ENCODE peak calls at places on chromosomes 3 and 15, in four cellular contexts. J, D, F and H are unnamed samples.

GRCh38 chr3:2880357-2880756 is 229.8 kb downstream of the IL5RA start:
- DNase-seq in J (no peak), D (no peak), F (no peak), H (no peak)

GRCh38 chr3:117856354-117856753 is 1146.8 kb downstream of the TUSC7 start:
- DNase-seq in J (no peak), D (no peak), F (no peak), H (no peak)

GRCh38 chr3:106013971-106014370 is 145.2 kb upstream of the CBLB start:
- DNase-seq in J (no peak), D (no peak), F (no peak), H (no peak)

GRCh38 chr15:98896002-98896721 is 111.4 kb downstream of the PGPEP1L start:
- DNase-seq in J (no peak), D (no peak), F (no peak), H (no peak)

GRCh38 chr3:41095702-41096101 is 103.6 kb upstream of the CTNNB1 start:
- DNase-seq in J (no peak), D (no peak), F (no peak), H (no peak)

GRCh38 chr3:42600111-42600957 is at the start of gene NKTR:
- DNase-seq in J (peak), D (peak), F (peak), H (peak)

GRCh38 chr3:33807190-33807589 is 8.8 kb downstream of the PDCD6IP start:
- DNase-seq in J (no peak), D (no peak), F (no peak), H (no peak)

GRCh38 chr3:34008191-34008590 is 209.8 kb downstream of the PDCD6IP start:
- DNase-seq in J (no peak), D (no peak), F (no peak), H (no peak)

GRCh38 chr3:113405180-113405579 is 36.1 kb downstream of the CFAP44 start:
- DNase-seq in J (no peak), D (no peak), F (no peak), H (no peak)

GRCh38 chr15:69226028-69226355 is 65.6 kb downstream of the GLCE start:
- DNase-seq in J (no peak), D (no peak), F (no peak), H (no peak)

GRCh38 chr3:128504957-128505730 is 12.1 kb upstream of the GATA2 start:
- DNase-seq in J (no peak), D (no peak), F (no peak), H (no peak)

GRCh38 chr15:29105151-29105785 is 164.4 kb downstream of the NSMCE3 start:
- DNase-seq in J (peak), D (no peak), F (no peak), H (no peak)

GRCh38 chr15:59268199-59268979 is 61.7 kb downstream of the LDHAL6B start:
- DNase-seq in J (no peak), D (no peak), F (no peak), H (no peak)

GRCh38 chr15:25801586-25802284 is 61.4 kb downstream of the ATP10A start:
- DNase-seq in J (peak), D (no peak), F (no peak), H (no peak)

GRCh38 chr15:76533060-76533955 is 196.7 kb downstream of the ISL2 start:
- DNase-seq in J (no peak), D (no peak), F (no peak), H (no peak)

GRCh38 chr3:159280792-159281191 is 478.9 kb downstream of the MFSD1 start:
- DNase-seq in J (no peak), D (no peak), F (no peak), H (no peak)

GRCh38 chr3:64352596-64352989 is 127.3 kb upstream of the PRICKLE2 start:
- DNase-seq in J (no peak), D (no peak), F (no peak), H (no peak)

GRCh38 chr15:57797145-57797544 is 90.6 kb downstream of the POLR2M start:
- DNase-seq in J (no peak), D (no peak), F (no peak), H (no peak)

GRCh38 chr3:194285024-194285858 is 65.9 kb downstream of the CPN2 start:
- DNase-seq in J (no peak), D (no peak), F (no peak), H (no peak)

GRCh38 chr3:50203113-50203852 is 1.8 kb upstream of the SLC38A3 start:
- DNase-seq in J (no peak), D (peak), F (no peak), H (no peak)

GRCh38 chr3:104596551-104596950 is 770.2 kb upstream of the ALCAM start:
- DNase-seq in J (no peak), D (peak), F (no peak), H (no peak)

GRCh38 chr3:44067431-44067830 is 174.3 kb upstream of the TOPAZ1 start:
- DNase-seq in J (no peak), D (no peak), F (no peak), H (no peak)

GRCh38 chr3:77320514-77320913 is 280.6 kb downstream of the ROBO2 start:
- DNase-seq in J (no peak), D (peak), F (no peak), H (no peak)

GRCh38 chr3:58234516-58234931 is 3.1 kb upstream of the ABHD6 start:
- DNase-seq in J (no peak), D (no peak), F (no peak), H (no peak)

GRCh38 chr3:122941233-122942206 is 86.0 kb downstream of the SEMA5B start:
- DNase-seq in J (peak), D (no peak), F (no peak), H (no peak)

GRCh38 chr3:127546517-127546916 is 44.0 kb downstream of the TPRA1 start:
- DNase-seq in J (no peak), D (no peak), F (no peak), H (no peak)

GRCh38 chr3:17195856-17196604 is 311.3 kb downstream of the PLCL2 start:
- DNase-seq in J (no peak), D (no peak), F (no peak), H (no peak)

GRCh38 chr3:172461530-172462138 is 13.4 kb upstream of the GHSR start:
- DNase-seq in J (no peak), D (peak), F (no peak), H (no peak)